ENCODE peak calls at places on chromosomes 16 and 17, in seven cellular contexts. I, X, G, K, C, L and B are unnamed samples.

GRCh38 chr16:46426336-46426735 is 194.8 kb downstream of the SHCBP1 start:
- DNase-seq in L (no peak), K (no peak), X (no peak), C (no peak), I (no peak), G (no peak), B (no peak)

GRCh38 chr17:4073983-4074830 is 68.6 kb downstream of the ZZEF1 start:
- DNase-seq in G (no peak), X (peak; percentile 48), I (no peak), C (no peak), L (no peak), K (no peak), B (no peak)

GRCh38 chr16:69916445-69916844 is 34.7 kb upstream of the CLEC18A start:
- DNase-seq in I (no peak), C (no peak), K (no peak), G (no peak), L (no peak), X (no peak), B (no peak)

GRCh38 chr16:66510298-66510697 is 39.6 kb downstream of the TK2 start:
- DNase-seq in X (no peak), K (no peak), I (no peak), L (peak; percentile 51), C (no peak), G (peak; percentile 23), B (no peak)

GRCh38 chr17:74823176-74823495 is 36.5 kb downstream of the GRIN2C start:
- DNase-seq in C (no peak), G (no peak), I (no peak), K (no peak), L (no peak), X (no peak), B (peak; percentile 93)

GRCh38 chr16:1430759-1431496 is at the start of gene PERCC1:
- DNase-seq in L (no peak), I (no peak), C (no peak), K (no peak), X (no peak), G (no peak), B (peak; percentile 66)

GRCh38 chr17:48930435-48930873 is 14.2 kb downstream of the SNF8 start:
- DNase-seq in X (no peak), K (no peak), G (no peak), I (no peak), C (no peak), L (no peak), B (no peak)

GRCh38 chr17:49480833-49481615 is 14.1 kb upstream of the NGFR start:
- DNase-seq in G (no peak), C (no peak), L (no peak), X (no peak), K (no peak), I (no peak), B (no peak)

GRCh38 chr16:83470406-83470805 is 337.4 kb upstream of the HSBP1 start:
- DNase-seq in G (no peak), I (no peak), C (no peak), K (no peak), X (no peak), L (no peak), B (no peak)

GRCh38 chr16:21608647-21609328 is 9.4 kb downstream of the METTL9 start:
- DNase-seq in G (no peak), C (no peak), L (no peak), K (no peak), X (no peak), I (no peak), B (no peak)

GRCh38 chr17:45889579-45889978 is 4.8 kb upstream of the MAPT start:
- DNase-seq in C (no peak), X (no peak), K (no peak), L (no peak), G (no peak), I (no peak), B (no peak)

GRCh38 chr16:10093564-10093963 is 88.7 kb downstream of the GRIN2A start:
- DNase-seq in I (no peak), K (no peak), G (no peak), X (no peak), L (no peak), C (no peak), B (no peak)

GRCh38 chr16:2825049-2825742 is 4.9 kb upstream of the ZG16B start:
- DNase-seq in I (no peak), L (peak; percentile 46), G (peak; percentile 41), C (peak; percentile 33), K (no peak), X (no peak), B (no peak)

GRCh38 chr17:80827646-80828643 is 163.7 kb upstream of the CHMP6 start:
- DNase-seq in K (peak; percentile 57), I (no peak), L (no peak), G (peak; percentile 74), X (no peak), C (no peak), B (peak; percentile 38)

GRCh38 chr17:34452769-34453168 is 89.7 kb upstream of the CCL1 start:
- DNase-seq in X (no peak), G (no peak), K (no peak), L (no peak), I (no peak), C (no peak), B (no peak)

GRCh38 chr16:3510410-3510809 is 9.6 kb downstream of the CLUAP1 start:
- DNase-seq in L (peak; percentile 32), C (no peak), X (no peak), I (no peak), G (no peak), K (no peak), B (no peak)

GRCh38 chr16:28067604-28068382 is 4.3 kb upstream of the GSG1L start:
- DNase-seq in G (peak; percentile 96), L (no peak), K (no peak), X (no peak), C (no peak), I (no peak), B (no peak)

GRCh38 chr16:11217651-11218323 is 38.2 kb downstream of the SOCS1 start:
- DNase-seq in X (no peak), K (no peak), I (no peak), G (no peak), L (no peak), C (no peak), B (no peak)

GRCh38 chr17:80889897-80890550 is 101.6 kb upstream of the CHMP6 start:
- DNase-seq in I (no peak), L (no peak), G (no peak), X (no peak), C (peak; percentile 26), K (no peak), B (no peak)

GRCh38 chr17:47205419-47205963 is 3.7 kb upstream of the MYL4 start:
- DNase-seq in I (no peak), L (peak; percentile 73), C (peak; percentile 56), X (peak; percentile 50), K (no peak), G (peak; percentile 67), B (no peak)

GRCh38 chr17:40063915-40064531 is 1.3 kb downstream of the THRA start:
- DNase-seq in C (no peak), K (no peak), L (no peak), I (peak; percentile 47), G (peak; percentile 79), X (no peak), B (no peak)

GRCh38 chr16:46702030-46702429 is 12.6 kb downstream of the ORC6 start:
- DNase-seq in G (no peak), C (no peak), L (no peak), X (no peak), K (no peak), I (no peak), B (no peak)

GRCh38 chr16:84818989-84819643 is 669 bp upstream of the CRISPLD2 start:
- DNase-seq in L (no peak), C (no peak), G (peak; percentile 50), K (no peak), I (no peak), X (no peak), B (no peak)

GRCh38 chr17:30599424-30600061 is 122.3 kb downstream of the GOSR1 start:
- DNase-seq in I (no peak), C (no peak), G (no peak), K (peak; percentile 61), X (no peak), L (no peak), B (no peak)

GRCh38 chr16:87421369-87421912 is 29.3 kb downstream of the MAP1LC3B start:
- DNase-seq in G (no peak), X (no peak), I (no peak), L (no peak), K (no peak), C (no peak), B (no peak)

GRCh38 chr17:63311416-63311937 is 134.6 kb downstream of the CYB561 start:
- DNase-seq in G (no peak), C (no peak), X (no peak), K (no peak), I (no peak), L (no peak), B (no peak)

GRCh38 chr17:77356109-77356689 is 215.4 kb downstream of the SEC14L1 start:
- DNase-seq in K (no peak), C (no peak), G (peak; percentile 84), L (peak; percentile 56), I (no peak), X (no peak), B (no peak)